ENCODE peak calls at places on chromosomes 2 and 18, in six cellular contexts. N is GM12891, S is HepG2, T is H1, E is GM12878, I is K562. J is an unnamed sample.

GRCh38 chr2:36618381-36618780 is 20.4 kb upstream of the FEZ2 start:
- DNase-seq in E (peak; percentile 35), S (peak; percentile 83), I (peak; percentile 71), N (no peak), T (peak; percentile 15), J (no peak)

GRCh38 chr18:53991202-53991601 is 233.3 kb downstream of the MBD2 start:
- DNase-seq in T (no peak), N (no peak), S (peak; percentile 33), E (no peak), I (no peak), J (no peak)

GRCh38 chr2:148876190-148876588 is 1.2 kb downstream of the KIF5C start:
- DNase-seq in I (no peak), T (no peak), S (no peak), E (no peak), N (no peak), J (peak; percentile 27)

GRCh38 chr2:218028189-218028495 is 25.3 kb upstream of the TNS1 start:
- DNase-seq in I (no peak), N (peak; percentile 5), S (no peak), T (no peak), E (no peak), J (no peak)

GRCh38 chr2:16332681-16333519 is 332.7 kb downstream of the CYRIA start:
- DNase-seq in I (no peak), S (no peak), N (no peak), T (no peak), E (no peak), J (no peak)

GRCh38 chr2:15580451-15580850 is 11.2 kb upstream of the DDX1 start:
- DNase-seq in T (no peak), S (no peak), N (no peak), I (no peak), E (no peak), J (no peak)

GRCh38 chr2:86661333-86661732 is 37.7 kb upstream of the RNF103 start:
- DNase-seq in E (no peak), N (no peak), S (no peak), T (no peak), I (no peak), J (no peak)

GRCh38 chr2:133586978-133587377 is 18.7 kb upstream of the NCKAP5 start:
- DNase-seq in S (no peak), E (no peak), T (no peak), N (no peak), I (no peak), J (no peak)

GRCh38 chr18:79465392-79465991 is 69.8 kb downstream of the NFATC1 start:
- DNase-seq in I (no peak), S (no peak), T (no peak), E (peak; percentile 5), N (peak; percentile 72), J (peak; percentile 67)

DNA sequence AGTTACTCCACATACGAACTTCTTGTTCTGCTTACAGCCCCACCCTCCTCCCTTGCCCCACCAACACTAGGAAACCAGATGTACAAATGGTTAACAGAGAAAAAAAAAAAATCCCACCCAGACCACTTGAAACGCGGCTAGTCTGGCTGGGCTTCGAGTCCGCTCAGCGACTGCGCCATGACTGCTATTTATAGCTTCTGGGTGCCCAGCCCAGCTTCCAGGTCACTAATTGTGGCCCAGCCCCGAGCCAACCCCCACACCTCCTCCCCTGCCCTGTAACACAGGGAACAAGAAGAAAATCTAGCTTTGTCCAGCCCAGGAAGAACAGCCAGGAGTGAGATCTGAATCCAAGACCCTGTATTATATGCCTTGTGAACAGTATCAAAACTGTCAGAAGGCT is 47.1 kb upstream of the IHH start:
- DNase-seq in E (no peak), N (no peak), I (no peak), T (no peak), S (no peak), J (no peak)
- TF ChIP-seq TAF1 in E (no peak), N (no peak), I (no peak), T (no peak), S (no peak), J (no peak)

GRCh38 chr2:37837576-37838335 is 87.3 kb upstream of the RMDN2 start:
- DNase-seq in S (no peak), E (no peak), T (no peak), I (no peak), N (no peak), J (no peak)
- TF ChIP-seq POLR2AphosphoS5 in S (no peak), E (no peak), T (no peak), I (no peak), N (no peak), J (no peak)

GRCh38 chr18:67938691-67939090 is 422.2 kb upstream of the DSEL start:
- DNase-seq in T (no peak), I (no peak), N (no peak), S (no peak), E (no peak), J (no peak)
- TF ChIP-seq POLR2A in T (no peak), I (no peak), N (no peak), S (no peak), E (no peak), J (no peak)

GRCh38 chr2:120109186-120110061 is 96.5 kb downstream of the EPB41L5 start:
- DNase-seq in E (peak; percentile 19), S (peak; percentile 55), T (no peak), N (peak; percentile 1), I (peak; percentile 9), J (peak; percentile 2)
- TF ChIP-seq TAF1 in E (no peak), S (no peak), T (no peak), N (no peak), I (no peak), J (no peak)

DNA sequence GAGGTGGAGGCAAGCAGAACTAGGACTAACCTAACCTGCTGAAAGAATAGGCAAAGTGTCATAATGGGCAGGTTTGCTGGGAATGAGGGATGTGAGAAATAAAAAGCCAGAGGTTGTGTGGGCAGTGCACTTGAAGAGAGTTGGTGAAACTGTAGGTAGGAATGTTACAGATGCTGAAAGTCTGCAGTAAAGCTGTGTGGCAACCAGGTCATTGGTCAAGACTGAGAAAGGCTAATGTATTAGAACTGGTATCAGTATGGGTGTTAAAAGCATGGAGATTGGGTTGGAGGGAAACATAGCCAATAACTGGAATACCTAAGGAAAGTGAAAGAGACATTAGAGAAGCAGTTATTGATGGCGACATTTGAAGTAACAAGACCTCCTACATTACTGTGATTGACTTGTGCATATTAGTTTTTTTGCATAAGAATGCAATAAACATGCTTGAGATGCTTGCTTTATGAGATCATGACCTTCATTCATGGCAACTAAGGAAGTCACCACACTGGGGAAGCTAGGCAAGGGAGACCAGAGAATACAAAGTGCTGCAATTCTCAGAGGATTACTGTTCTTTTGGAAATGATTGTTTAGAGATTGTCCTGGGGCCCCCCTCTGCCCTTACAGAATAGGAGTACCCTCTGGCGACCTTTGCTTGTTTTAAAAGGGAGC is 11.8 kb downstream of the GULP1 start:
- DNase-seq in N (no peak), S (no peak), I (no peak), E (no peak), T (peak; percentile 70), J (no peak)
- TF ChIP-seq POLR2AphosphoS5 in N (no peak), S (no peak), I (no peak), E (no peak), T (peak; percentile 33), J (no peak)

J was measured in GM12892.